ENCODE peak calls at places on chromosomes 16 and 17, in four cellular contexts. S is GM12878, G is HepG2, F is K562. J is an unnamed sample.

GRCh38 chr17:83036193-83036592 is 43.2 kb upstream of the METRNL start:
- DNase-seq in S (no peak), G (no peak), F (no peak), J (no peak)

GRCh38 chr17:10036511-10037061 is 131.5 kb upstream of the RCVRN start:
- DNase-seq in S (no peak), G (peak), F (no peak), J (no peak)

GRCh38 chr16:68346892-68347480 is 36.2 kb downstream of the PRMT7 start:
- DNase-seq in S (no peak), G (no peak), F (no peak), J (no peak)

GRCh38 chr17:51000835-51001638 is 119.6 kb downstream of the SPAG9 start:
- DNase-seq in S (peak), G (peak), F (peak), J (no peak)

GRCh38 chr17:79925242-79925957 is 86.2 kb upstream of the CBX4 start:
- DNase-seq in S (no peak), G (no peak), F (no peak), J (no peak)

GRCh38 chr17:81057079-81057730 is 22.3 kb downstream of the BAIAP2 start:
- DNase-seq in S (no peak), G (no peak), F (peak), J (no peak)

GRCh38 chr17:17042851-17043667 is 802 bp downstream of the MPRIP start:
- DNase-seq in S (no peak), G (no peak), F (peak), J (no peak)

GRCh38 chr17:17994271-17994670 is 21.6 kb downstream of the DRC3 start:
- DNase-seq in S (no peak), G (peak), F (no peak), J (peak)

GRCh38 chr16:50368410-50369132 is at the start of gene BRD7:
- DNase-seq in S (no peak), G (peak), F (peak), J (peak)

GRCh38 chr17:39200957-39201510 is 951 bp downstream of the RPL19 start:
- DNase-seq in S (no peak), G (no peak), F (peak), J (no peak)

GRCh38 chr17:73420897-73421296 is 109.1 kb upstream of the CDC42EP4 start:
- DNase-seq in S (no peak), G (peak), F (peak), J (no peak)

GRCh38 chr16:87803385-87803784 is 37.6 kb upstream of the KLHDC4 start:
- DNase-seq in S (no peak), G (no peak), F (no peak), J (no peak)

GRCh38 chr16:76583466-76583865 is 306.3 kb downstream of the CNTNAP4 start:
- DNase-seq in S (no peak), G (no peak), F (no peak), J (no peak)

GRCh38 chr16:10594312-10594950 is 14.0 kb upstream of the EMP2 start:
- DNase-seq in S (no peak), G (no peak), F (no peak), J (no peak)

GRCh38 chr16:61654962-61655361 is 381.3 kb downstream of the CDH8 start:
- DNase-seq in S (no peak), G (no peak), F (no peak), J (no peak)

GRCh38 chr16:17511340-17511739 is 40.6 kb upstream of the XYLT1 start:
- DNase-seq in S (no peak), G (no peak), F (no peak), J (no peak)

GRCh38 chr16:54936979-54937672 is 6.5 kb downstream of the IRX5 start:
- DNase-seq in S (no peak), G (no peak), F (no peak), J (peak)

GRCh38 chr16:58127634-58128033 is 1.5 kb downstream of the CFAP20 start:
- DNase-seq in S (no peak), G (no peak), F (no peak), J (no peak)

GRCh38 chr16:58127033-58127556 is 2.1 kb downstream of the CFAP20 start:
- DNase-seq in S (no peak), G (peak), F (peak), J (no peak)

GRCh38 chr16:58128181-58128631 is 975 bp downstream of the CFAP20 start:
- DNase-seq in S (no peak), G (peak), F (no peak), J (no peak)

GRCh38 chr16:58129097-58129936 is at the start of gene CFAP20:
- DNase-seq in S (peak), G (peak), F (peak), J (peak)

DNA sequence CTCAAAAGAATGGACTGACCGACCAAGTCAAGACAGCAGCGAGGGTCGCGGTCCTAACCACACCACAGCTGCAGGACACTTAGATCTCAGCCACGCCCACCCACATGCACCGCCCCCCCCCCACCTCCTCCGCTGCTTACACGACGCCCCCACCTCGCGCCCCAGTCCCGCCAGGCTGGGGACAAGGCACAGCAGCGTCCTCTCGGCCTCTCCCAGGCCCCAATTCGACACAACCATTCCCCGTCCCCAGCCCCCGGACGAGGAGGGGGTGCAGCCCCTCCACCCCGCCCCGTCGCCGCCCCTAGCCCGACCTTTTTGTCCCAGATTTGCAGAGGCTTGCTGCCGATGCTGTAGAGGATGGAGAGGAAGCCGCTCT is 472 bp downstream of the CFAP20 start:
- DNase-seq in S (no peak), G (no peak), F (peak), J (peak)
- TF ChIP-seq CREM in S (no peak), G (no peak), F (peak), J (no peak)

GRCh38 chr16:7650446-7650845 is 317.8 kb downstream of the RBFOX1 start:
- DNase-seq in S (no peak), G (no peak), F (no peak), J (no peak)
- TF ChIP-seq CREM in S (no peak), G (no peak), F (no peak), J (no peak)

GRCh38 chr16:81754810-81755209 is 24.3 kb upstream of the PLCG2 start:
- DNase-seq in S (no peak), G (no peak), F (no peak), J (no peak)

GRCh38 chr16:81752876-81753227 is 26.2 kb upstream of the PLCG2 start:
- DNase-seq in S (no peak), G (no peak), F (no peak), J (no peak)

GRCh38 chr16:81755915-81756644 is 23.0 kb upstream of the PLCG2 start:
- DNase-seq in S (no peak), G (no peak), F (no peak), J (no peak)

DNA sequence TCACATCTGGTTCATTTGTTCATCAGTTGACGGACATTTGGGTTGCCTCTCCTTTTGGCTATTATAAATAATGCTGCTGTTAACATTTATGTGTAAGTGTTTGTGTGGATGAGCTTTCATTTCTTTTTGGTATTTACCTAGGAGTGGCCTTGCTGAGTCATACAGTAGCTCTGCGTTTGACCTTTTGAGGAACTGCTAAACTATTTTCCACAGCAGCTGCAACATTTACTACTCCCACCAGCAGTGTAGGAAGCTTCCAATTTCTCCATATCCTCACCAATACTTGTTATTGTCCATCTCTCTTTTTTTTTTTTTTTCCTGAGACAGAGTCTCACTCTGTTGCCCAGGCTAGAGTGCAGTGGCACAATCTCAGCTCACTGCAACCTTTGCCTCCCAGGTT is 20.7 kb upstream of the PLCG2 start:
- DNase-seq in S (no peak), G (peak), F (no peak), J (no peak)
- TF ChIP-seq CREM in S (no peak), G (no peak), F (no peak), J (no peak)

GRCh38 chr16:30748634-30749445 is 615 bp downstream of the PHKG2 start:
- DNase-seq in S (no peak), G (no peak), F (peak), J (peak)
- TF ChIP-seq CREM in S (no peak), G (no peak), F (peak), J (no peak)

GRCh38 chr16:74439685-74440084 is 18.4 kb upstream of the CLEC18B start:
- DNase-seq in S (no peak), G (no peak), F (no peak), J (no peak)
- TF ChIP-seq CREM in S (no peak), G (no peak), F (no peak), J (no peak)

DNA sequence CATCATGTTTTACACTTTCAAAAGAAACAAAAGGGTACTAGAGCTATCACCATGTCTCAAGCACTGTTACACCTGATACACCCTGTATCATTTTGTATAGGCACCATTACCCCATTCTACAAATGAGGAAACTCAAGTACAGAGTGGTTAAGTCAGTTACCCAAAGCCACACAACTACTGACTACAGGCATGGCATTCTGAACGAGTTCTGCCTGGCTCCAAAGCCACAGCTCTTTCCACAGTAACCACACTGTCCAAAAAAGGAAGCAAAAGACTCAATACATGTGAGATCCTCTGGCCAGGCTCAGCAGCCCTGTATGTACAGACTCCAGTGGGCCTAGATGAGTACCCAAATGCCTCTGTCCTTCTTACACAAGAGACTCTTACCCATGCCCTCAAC is 4.7 kb downstream of the DYNC1LI2 start:
- DNase-seq in S (peak), G (no peak), F (no peak), J (no peak)
- TF ChIP-seq CREM in S (no peak), G (no peak), F (no peak), J (no peak)

GRCh38 chr17:75809631-75810111 is 25.1 kb downstream of the UNK start:
- DNase-seq in S (no peak), G (no peak), F (no peak), J (no peak)

GRCh38 chr17:75807861-75808260 is 23.3 kb downstream of the UNK start:
- DNase-seq in S (no peak), G (no peak), F (no peak), J (no peak)

GRCh38 chr17:75810216-75810615 is 25.6 kb downstream of the UNK start:
- DNase-seq in S (no peak), G (no peak), F (peak), J (no peak)

GRCh38 chr17:75808549-75808904 is 23.9 kb downstream of the UNK start:
- DNase-seq in S (no peak), G (no peak), F (no peak), J (no peak)

GRCh38 chr17:75808905-75809621 is 24.5 kb downstream of the UNK start:
- DNase-seq in S (peak), G (no peak), F (peak), J (no peak)
- TF ChIP-seq CREM in S (no peak), G (no peak), F (no peak), J (no peak)

DNA sequence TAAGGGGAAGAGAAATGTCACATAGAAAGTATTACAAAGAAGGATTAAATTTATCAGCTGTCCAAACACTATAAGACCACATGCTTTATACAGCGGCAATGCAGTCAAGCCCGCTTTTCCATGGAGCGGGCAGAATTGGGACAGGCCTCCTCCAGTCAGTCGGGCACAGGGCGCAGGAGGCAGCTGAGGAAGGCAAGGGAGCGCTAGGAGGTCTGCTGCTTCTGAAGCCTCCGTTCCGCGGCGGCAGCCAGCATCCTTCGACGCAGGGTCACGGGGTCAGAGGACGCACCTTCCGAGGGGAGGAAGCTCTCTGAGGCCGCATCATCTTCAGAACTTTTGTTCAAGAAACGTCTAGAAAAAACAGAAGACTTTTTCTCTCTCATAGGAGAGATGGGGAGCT is 62.6 kb downstream of the AMFR start:
- DNase-seq in S (no peak), G (no peak), F (no peak), J (no peak)
- TF ChIP-seq CREM in S (no peak), G (no peak), F (no peak), J (no peak)

GRCh38 chr16:73025506-73026131 is 22.3 kb downstream of the ZFHX3 start:
- DNase-seq in S (no peak), G (no peak), F (no peak), J (no peak)
- TF ChIP-seq CREM in S (no peak), G (no peak), F (no peak), J (no peak)

J was measured in WTC11.